ENCODE peak calls at places on chromosomes 5 and 9, in four cellular contexts. F, H, I and S are unnamed samples.

GRCh38 chr5:1801954-1802295 is 718 bp downstream of the NDUFS6 start:
- DNase-seq in F (no peak), H (peak), I (peak), S (no peak)

GRCh38 chr5:78647838-78648358 is 674 bp downstream of the LHFPL2 start:
- DNase-seq in F (peak), I (peak), H (no peak), S (peak)

GRCh38 chr5:139796061-139796806 is 626 bp downstream of the PSD2 start:
- DNase-seq in I (no peak), H (no peak), F (no peak), S (peak)

GRCh38 chr5:52895070-52895469 is 94.1 kb upstream of the ITGA2 start:
- DNase-seq in F (no peak), I (no peak), H (no peak), S (no peak)

GRCh38 chr5:180959661-180960060 is 29.0 kb upstream of the BTNL3 start:
- DNase-seq in H (no peak), F (no peak), I (no peak), S (no peak)

GRCh38 chr9:76269789-76270188 is 124.4 kb downstream of the RFK start:
- DNase-seq in F (no peak), I (peak), H (no peak), S (no peak)

GRCh38 chr9:77839459-77840140 is 191.5 kb upstream of the GNA14 start:
- DNase-seq in I (no peak), F (no peak), H (no peak), S (no peak)

GRCh38 chr5:31106742-31107546 is 86.5 kb upstream of the CDH6 start:
- DNase-seq in F (no peak), I (no peak), H (no peak), S (no peak)

GRCh38 chr5:176985516-176985915 is 21.1 kb downstream of the UIMC1 start:
- DNase-seq in F (no peak), I (no peak), H (peak), S (no peak)

GRCh38 chr5:52334367-52334766 is 453.3 kb upstream of the ITGA1 start:
- DNase-seq in H (no peak), F (no peak), I (no peak), S (no peak)

GRCh38 chr5:175457466-175457865 is 13.5 kb upstream of the DRD1 start:
- DNase-seq in H (no peak), I (peak), F (no peak), S (no peak)

GRCh38 chr5:42516282-42517042 is 93.2 kb downstream of the GHR start:
- DNase-seq in H (no peak), F (no peak), I (no peak), S (peak)

GRCh38 chr5:19855453-19855852 is 132.5 kb downstream of the CDH18 start:
- DNase-seq in I (no peak), F (no peak), H (no peak), S (no peak)

GRCh38 chr9:95230046-95230445 is 87.5 kb downstream of the FANCC start:
- DNase-seq in F (no peak), I (no peak), H (no peak), S (no peak)

GRCh38 chr9:128713411-128713780 is 10.5 kb downstream of the ZDHHC12 start:
- DNase-seq in F (no peak), I (no peak), H (no peak), S (peak)

GRCh38 chr9:109997682-109998081 is 210.3 kb downstream of the C9orf152 start:
- DNase-seq in I (no peak), F (no peak), H (no peak), S (no peak)

DNA sequence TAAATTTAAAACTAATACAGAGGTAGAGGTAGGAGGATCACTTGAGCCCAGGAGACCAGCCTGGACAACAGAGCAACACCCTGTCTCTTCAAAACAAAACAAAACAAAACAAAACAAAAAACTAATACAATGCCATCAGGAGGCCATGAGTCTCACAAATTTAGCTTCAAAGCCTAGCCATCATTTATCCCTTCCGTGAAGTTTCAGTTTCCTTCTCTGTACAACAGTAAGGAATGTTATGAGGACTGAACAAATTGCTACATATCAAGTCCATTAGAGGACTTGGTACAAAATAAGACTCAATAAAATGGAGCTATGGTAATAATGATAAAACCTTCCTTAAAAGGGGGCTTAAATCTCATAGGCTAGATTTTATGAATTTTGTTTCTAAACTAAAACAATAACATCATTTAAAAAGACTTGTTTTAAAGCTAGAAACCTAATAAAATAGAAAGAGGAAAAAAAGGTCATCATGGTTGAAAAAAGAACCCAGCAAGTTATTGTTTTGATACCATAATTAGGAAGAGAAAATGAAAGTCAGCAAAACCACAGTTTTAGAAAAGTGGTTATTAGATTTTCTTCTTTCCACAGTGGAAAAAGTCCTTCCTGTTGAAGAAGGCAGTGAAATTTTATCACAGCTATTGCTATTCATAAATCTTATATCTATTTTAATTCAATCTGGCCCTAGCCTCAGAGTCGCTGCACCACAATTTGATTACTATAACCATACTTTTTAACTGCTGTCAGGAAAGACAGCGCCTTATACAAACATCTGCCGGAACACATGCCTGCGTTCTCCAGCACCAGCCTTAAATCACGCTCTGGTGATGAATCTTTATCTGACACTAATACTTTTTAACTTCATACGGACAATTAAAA is 60.5 kb downstream of the MAPKAP1 start:
- DNase-seq in F (no peak), H (no peak), I (no peak), S (no peak)
- H3K27ac ChIP-seq in F (peak), H (peak), I (no peak), S (no peak)

GRCh38 chr5:32501071-32501470 is 56.5 kb upstream of the ZFR start:
- DNase-seq in I (no peak), H (no peak), F (no peak), S (no peak)
- H3K27ac ChIP-seq in I (no peak), H (no peak), F (no peak), S (no peak)

GRCh38 chr5:170522211-170523128 is 18.6 kb downstream of the KCNIP1 start:
- DNase-seq in I (no peak), F (no peak), H (no peak), S (no peak)
- H3K27ac ChIP-seq in I (no peak), F (no peak), H (no peak), S (no peak)

DNA sequence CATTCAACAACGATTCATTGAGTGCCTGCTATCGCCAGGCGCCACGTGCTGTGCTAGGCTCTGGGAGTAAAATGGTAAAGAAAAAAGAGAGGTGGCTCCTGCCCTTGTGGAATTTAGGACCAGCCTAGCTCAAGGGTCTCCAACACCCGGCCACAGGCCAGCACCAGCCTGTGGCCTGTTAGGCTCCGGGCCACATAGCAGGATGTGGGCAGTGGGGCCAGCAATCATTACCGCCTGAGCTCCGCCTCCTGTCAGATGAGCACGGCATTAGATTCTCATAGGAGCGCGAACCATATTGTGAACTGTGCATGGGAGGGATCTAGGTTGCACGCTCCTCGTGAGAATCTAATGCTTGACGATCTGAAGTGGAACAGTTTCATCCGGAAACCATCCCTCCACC is 1.5 kb downstream of the RMRP start:
- DNase-seq in F (no peak), I (peak), H (no peak), S (no peak)
- H3K27ac ChIP-seq in F (peak), I (no peak), H (peak), S (peak)

DNA sequence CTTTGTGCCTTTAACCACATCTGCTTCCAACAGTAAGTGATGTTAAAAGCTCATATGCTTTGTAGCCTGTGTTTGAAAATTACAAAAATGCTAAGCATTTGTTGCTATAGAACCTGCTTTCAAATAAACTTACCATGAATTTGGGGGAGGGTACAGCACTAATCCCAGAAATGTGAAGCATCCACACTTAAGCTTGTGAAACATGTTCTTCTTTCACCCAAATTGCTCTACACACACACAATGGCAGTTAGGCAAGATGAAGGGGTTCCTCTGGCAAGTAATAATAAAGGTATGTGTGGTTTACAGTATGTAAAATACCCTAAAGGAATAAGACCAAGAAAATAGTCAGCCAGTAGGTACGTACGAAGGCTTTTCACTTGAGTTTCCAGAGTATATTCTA is 165.6 kb downstream of the SMARCA2 start:
- DNase-seq in H (no peak), F (no peak), I (peak), S (no peak)
- H3K27ac ChIP-seq in H (no peak), F (no peak), I (peak), S (no peak)